ENCODE peak calls at places on chromosome 11, in five cellular contexts. Y, O, U, R and F are unnamed samples.

GRCh38 chr11:107054391-107054790 is 36.1 kb upstream of the GUCY1A2 start:
- DNase-seq in Y (no peak), O (no peak), U (no peak), R (no peak), F (no peak)

GRCh38 chr11:19279455-19279854 is 38.7 kb upstream of the E2F8 start:
- DNase-seq in Y (peak), O (no peak), U (no peak), R (peak), F (no peak)

GRCh38 chr11:69100454-69101099 is 51.8 kb downstream of the TPCN2 start:
- DNase-seq in Y (no peak), O (no peak), U (no peak), R (no peak), F (no peak)

GRCh38 chr11:79834015-79834414 is 393.2 kb upstream of the TENM4 start:
- DNase-seq in Y (no peak), O (no peak), U (no peak), R (no peak), F (no peak)

GRCh38 chr11:127590319-127590718 is 589.7 kb upstream of the KIRREL3 start:
- DNase-seq in Y (no peak), O (no peak), U (no peak), R (no peak), F (no peak)

GRCh38 chr11:26726960-26727359 is 5.1 kb upstream of the SLC5A12 start:
- DNase-seq in Y (no peak), O (no peak), U (no peak), R (no peak), F (no peak)

GRCh38 chr11:118049771-118050170 is 27.1 kb upstream of the TMPRSS4 start:
- DNase-seq in Y (no peak), O (no peak), U (no peak), R (no peak), F (no peak)

GRCh38 chr11:35682230-35683195 is 19.9 kb downstream of the TRIM44 start:
- DNase-seq in Y (no peak), O (no peak), U (no peak), R (peak), F (no peak)

GRCh38 chr11:33552756-33553155 is 147.9 kb downstream of the C11orf91 start:
- DNase-seq in Y (no peak), O (no peak), U (no peak), R (no peak), F (no peak)

GRCh38 chr11:3837793-3838192 is 3.0 kb downstream of the RHOG start:
- DNase-seq in Y (no peak), O (no peak), U (no peak), R (no peak), F (no peak)

GRCh38 chr11:102727890-102728289 is 3.1 kb upstream of the MMP8 start:
- DNase-seq in Y (no peak), O (no peak), U (no peak), R (no peak), F (peak)

GRCh38 chr11:60831143-60831500 is 10.8 kb upstream of the CCDC86 start:
- DNase-seq in Y (peak), O (peak), U (peak), R (peak), F (peak)

GRCh38 chr11:47271328-47271727 is 1.4 kb downstream of the MADD start:
- DNase-seq in Y (peak), O (no peak), U (no peak), R (peak), F (no peak)

GRCh38 chr11:45967506-45967905 is 45.0 kb downstream of the LARGE2 start:
- DNase-seq in Y (no peak), O (no peak), U (no peak), R (no peak), F (no peak)

GRCh38 chr11:2139691-2140337 is 625 bp upstream of the IGF2 start:
- DNase-seq in Y (no peak), O (no peak), U (peak), R (no peak), F (no peak)

GRCh38 chr11:110777765-110778164 is 65.5 kb upstream of the ARHGAP20 start:
- DNase-seq in Y (no peak), O (no peak), U (no peak), R (no peak), F (peak)

GRCh38 chr11:46039990-46040389 is 81.3 kb downstream of the PHF21A start:
- DNase-seq in Y (no peak), O (no peak), U (no peak), R (no peak), F (peak)

GRCh38 chr11:26974068-26974790 is 19.7 kb upstream of the FIBIN start:
- DNase-seq in Y (no peak), O (no peak), U (no peak), R (peak), F (no peak)

GRCh38 chr11:73584831-73585230 is 13.1 kb downstream of the FAM168A start:
- DNase-seq in Y (no peak), O (no peak), U (no peak), R (no peak), F (no peak)

GRCh38 chr11:73493838-73494598 is 103.9 kb downstream of the FAM168A start:
- DNase-seq in Y (no peak), O (no peak), U (no peak), R (peak), F (peak)

GRCh38 chr11:61279934-61280656 is 15.0 kb downstream of the VWCE start:
- DNase-seq in Y (no peak), O (no peak), U (no peak), R (peak), F (no peak)

GRCh38 chr11:35041070-35041554 is 97.9 kb upstream of the CD44 start:
- DNase-seq in Y (no peak), O (no peak), U (no peak), R (no peak), F (no peak)

GRCh38 chr11:70139785-70140410 is 61.8 kb downstream of the ANO1 start:
- DNase-seq in Y (no peak), O (no peak), U (no peak), R (no peak), F (no peak)

GRCh38 chr11:134275534-134276395 is at the start of gene GLB1L3:
- DNase-seq in Y (no peak), O (peak), U (no peak), R (peak), F (no peak)

GRCh38 chr11:2208691-2209369 is 37.2 kb upstream of the TH start:
- DNase-seq in Y (no peak), O (no peak), U (no peak), R (no peak), F (no peak)

GRCh38 chr11:111414267-111414931 is 35.3 kb upstream of the POU2AF1 start:
- DNase-seq in Y (peak), O (no peak), U (no peak), R (no peak), F (no peak)

GRCh38 chr11:134358165-134358852 is 26.5 kb downstream of the GLB1L2 start:
- DNase-seq in Y (no peak), O (no peak), U (no peak), R (no peak), F (no peak)

GRCh38 chr11:122204206-122204605 is 88.2 kb upstream of the BLID start:
- DNase-seq in Y (no peak), O (no peak), U (no peak), R (no peak), F (peak)

GRCh38 chr11:119999220-119999619 is 138.7 kb downstream of the TRIM29 start:
- DNase-seq in Y (peak), O (no peak), U (no peak), R (peak), F (no peak)

GRCh38 chr11:78040691-78041379 is 17.8 kb upstream of the KCTD14 start:
- DNase-seq in Y (no peak), O (no peak), U (no peak), R (peak), F (peak)

GRCh38 chr11:129705341-129705740 is 110.3 kb upstream of the TMEM45B start:
- DNase-seq in Y (no peak), O (no peak), U (no peak), R (no peak), F (no peak)

GRCh38 chr11:77435972-77436371 is 37.9 kb downstream of the PAK1 start:
- DNase-seq in Y (no peak), O (no peak), U (no peak), R (no peak), F (no peak)

GRCh38 chr11:15967166-15967565 is 389.2 kb downstream of the SOX6 start:
- DNase-seq in Y (no peak), O (no peak), U (no peak), R (peak), F (no peak)

GRCh38 chr11:36069576-36070214 is 125.8 kb downstream of the LDLRAD3 start:
- DNase-seq in Y (no peak), O (no peak), U (no peak), R (peak), F (no peak)

GRCh38 chr11:38460429-38460828 is 1862.4 kb upstream of the RAG2 start:
- DNase-seq in Y (no peak), O (no peak), U (no peak), R (no peak), F (peak)

GRCh38 chr11:75461136-75461535 is 28.1 kb upstream of the KLHL35 start:
- DNase-seq in Y (no peak), O (no peak), U (no peak), R (no peak), F (no peak)

GRCh38 chr11:112157274-112157766 is 6.6 kb downstream of the IL18 start:
- DNase-seq in Y (no peak), O (no peak), U (no peak), R (peak), F (peak)

GRCh38 chr11:70483077-70483861 is 84.9 kb downstream of the CTTN start:
- DNase-seq in Y (peak), O (no peak), U (peak), R (peak), F (peak)

GRCh38 chr11:108223449-108224149 is 732 bp downstream of the ATM start:
- DNase-seq in Y (peak), O (peak), U (no peak), R (peak), F (peak)

GRCh38 chr11:65090628-65091027 is 5.4 kb upstream of the VPS51 start:
- DNase-seq in Y (no peak), O (no peak), U (no peak), R (no peak), F (no peak)
- H3K4me3 ChIP-seq in Y (no peak), O (no peak), U (no peak), R (no peak), F (no peak)

GRCh38 chr11:9577032-9577431 is 3.6 kb downstream of the WEE1 start:
- DNase-seq in Y (no peak), O (no peak), U (no peak), R (no peak), F (peak)
- H3K27ac ChIP-seq in Y (peak), O (peak), U (peak), R (no peak), F (peak)

GRCh38 chr11:63998558-63999348 is 12.5 kb downstream of the OTUB1 start:
- DNase-seq in Y (no peak), O (peak), U (no peak), R (peak), F (no peak)
- H3K4me3 ChIP-seq in Y (no peak), O (no peak), U (peak), R (no peak), F (no peak)

GRCh38 chr11:95688501-95689222 is 100.9 kb downstream of the FAM76B start:
- DNase-seq in Y (no peak), O (peak), U (no peak), R (no peak), F (no peak)
- H3K27ac ChIP-seq in Y (no peak), O (peak), U (no peak), R (no peak), F (no peak)

GRCh38 chr11:83191491-83191890 is 2.0 kb upstream of the ANKRD42 start:
- DNase-seq in Y (no peak), O (no peak), U (no peak), R (no peak), F (no peak)

GRCh38 chr11:83194284-83195175 is 1.0 kb downstream of the ANKRD42 start:
- DNase-seq in Y (peak), O (peak), U (peak), R (peak), F (peak)

GRCh38 chr11:83192846-83193245 is 666 bp upstream of the ANKRD42 start:
- DNase-seq in Y (no peak), O (no peak), U (no peak), R (no peak), F (no peak)

GRCh38 chr11:83193315-83194283 is at the start of gene ANKRD42:
- DNase-seq in Y (peak), O (peak), U (peak), R (peak), F (peak)

GRCh38 chr11:83191986-83192385 is 1.5 kb upstream of the ANKRD42 start:
- DNase-seq in Y (no peak), O (no peak), U (no peak), R (no peak), F (no peak)
- H3K4me3 ChIP-seq in Y (peak), O (no peak), U (peak), R (no peak), F (peak)